ENCODE peak calls at places on chromosomes 16 and 17, in six cellular contexts. W is NCI-H1092 treated with DMSO at 0.1 percent for 48 hours; Z is NCI-H1417 treated with DMSO at 0.1 percent for 48 hours; R is stimulated activated CD8-positive, alpha-beta memory T cell treated with anti-CD3 and anti-CD28 coated beads, Interleukin-4, amount 100 ng/mL, for 1 hour; A is activated T-cell treated with anti-CD3 and anti-CD28 coated beads for 24 hours; N is HuH-7. Q is an unnamed sample.
A peak's percentile ranks its signal among the peaks of the same experiment; 100 is the strongest.

GRCh38 chr16:4830408-4830807 is 16.7 kb downstream of the GLYR1 start:
- DNase-seq in W (no peak), Z (no peak), R (no peak), A (no peak), N (no peak), Q (no peak)

GRCh38 chr16:49010396-49010795 is 271.2 kb downstream of the CBLN1 start:
- DNase-seq in W (no peak), Z (no peak), R (no peak), A (no peak), N (no peak), Q (no peak)

GRCh38 chr17:45081046-45081703 is 20.1 kb downstream of the NMT1 start:
- DNase-seq in W (no peak), Z (no peak), R (no peak), A (no peak), N (no peak), Q (no peak)

GRCh38 chr16:21937387-21937829 is 15.8 kb upstream of the UQCRC2 start:
- DNase-seq in W (no peak), Z (no peak), R (no peak), A (no peak), N (no peak), Q (no peak)

GRCh38 chr16:64866026-64866425 is 255.8 kb downstream of the CDH11 start:
- DNase-seq in W (no peak), Z (no peak), R (no peak), A (no peak), N (no peak), Q (no peak)

GRCh38 chr16:31464348-31464769 is 5.1 kb downstream of the ARMC5 start:
- DNase-seq in W (no peak), Z (no peak), R (no peak), A (no peak), N (no peak), Q (no peak)

GRCh38 chr16:31664683-31665482 is 137.2 kb downstream of the AHSP start:
- DNase-seq in W (no peak), Z (no peak), R (no peak), A (no peak), N (no peak), Q (no peak)

GRCh38 chr17:41645371-41646063 is 21.1 kb upstream of the KRT17 start:
- DNase-seq in W (no peak), Z (no peak), R (no peak), A (no peak), N (no peak), Q (no peak)

GRCh38 chr17:70128727-70129238 is 40.5 kb upstream of the KCNJ2 start:
- DNase-seq in W (no peak), Z (no peak), R (no peak), A (no peak), N (no peak), Q (no peak)

GRCh38 chr16:56294599-56294998 is 103.3 kb downstream of the GNAO1 start:
- DNase-seq in W (no peak), Z (no peak), R (no peak), A (no peak), N (no peak), Q (no peak)

GRCh38 chr17:39939588-39940419 is 12.3 kb downstream of the LRRC3C start:
- DNase-seq in W (no peak), Z (no peak), R (no peak), A (peak; percentile 31), N (no peak), Q (peak; percentile 44)

GRCh38 chr17:60426596-60426995 is 4.3 kb downstream of the CHCT1 start:
- DNase-seq in W (no peak), Z (no peak), R (no peak), A (no peak), N (no peak), Q (no peak)

GRCh38 chr17:10879110-10879509 is 41.2 kb upstream of the PIRT start:
- DNase-seq in W (no peak), Z (no peak), R (no peak), A (no peak), N (peak; percentile 6), Q (no peak)

GRCh38 chr16:17784073-17784472 is 313.3 kb upstream of the XYLT1 start:
- DNase-seq in W (no peak), Z (no peak), R (no peak), A (no peak), N (no peak), Q (no peak)

GRCh38 chr17:71024172-71024571 is 854.8 kb downstream of the KCNJ2 start:
- DNase-seq in W (peak; percentile 6), Z (no peak), R (no peak), A (no peak), N (no peak), Q (no peak)

GRCh38 chr16:1691956-1692355 is 13.9 kb downstream of the JPT2 start:
- DNase-seq in W (no peak), Z (no peak), R (no peak), A (no peak), N (no peak), Q (no peak)

GRCh38 chr16:23757937-23758619 is 3.3 kb downstream of the CHP2 start:
- DNase-seq in W (no peak), Z (no peak), R (no peak), A (no peak), N (no peak), Q (no peak)

GRCh38 chr17:50919321-50920040 is 53.3 kb upstream of the TOB1 start:
- DNase-seq in W (peak; percentile 94), Z (peak; percentile 91), R (peak; percentile 64), A (peak; percentile 64), N (no peak), Q (peak; percentile 48)

GRCh38 chr17:34736611-34737010 is 157.2 kb downstream of the TMEM132E start:
- DNase-seq in W (no peak), Z (no peak), R (no peak), A (no peak), N (no peak), Q (no peak)

GRCh38 chr16:57764006-57764340 is 28.4 kb downstream of the KATNB1 start:
- DNase-seq in W (no peak), Z (no peak), R (no peak), A (no peak), N (no peak), Q (no peak)

GRCh38 chr16:11349599-11350276 is 4.5 kb downstream of the RMI2 start:
- DNase-seq in W (no peak), Z (no peak), R (no peak), A (no peak), N (no peak), Q (no peak)

GRCh38 chr17:2750721-2751120 is 1.3 kb upstream of the CCDC92B start:
- DNase-seq in W (no peak), Z (no peak), R (no peak), A (no peak), N (no peak), Q (no peak)

GRCh38 chr16:65002265-65002664 is 119.6 kb downstream of the CDH11 start:
- DNase-seq in W (no peak), Z (no peak), R (no peak), A (no peak), N (no peak), Q (no peak)

GRCh38 chr17:83122834-83123233 is 43.4 kb downstream of the METRNL start:
- DNase-seq in W (no peak), Z (no peak), R (no peak), A (no peak), N (no peak), Q (no peak)

Q was measured in stimulated activated naive B cell treated with anti-CD40 and anti-IgM and Interleukin-4, amounts not matched to agents 10 μg/mL and 1 μg/mL and 100 μg/mL, for 72 hours.